ENCODE peak calls at places on chromosomes 3 and 15, in eight cellular contexts. O is Peyer's patch, D is A673, P is body of pancreas, A is suprapubic skin, Z is colonic mucosa, S is left ventricle myocardium inferior, K is pancreas. R is an unnamed sample. For H3K27me3 and H3K9me3, the result is how much of the 10 kb centered on the place peaks cover.

GRCh38 chr15:37098468-37099320 is 1.7 kb downstream of the MEIS2 start:
- DNase-seq in O (no peak), D (peak), P (peak), A (peak), Z (no peak), S (peak), K (peak), R (no peak)

GRCh38 chr3:189430166-189430565 is 201.0 kb upstream of the TP63 start:
- DNase-seq in O (no peak), D (no peak), P (no peak), A (no peak), Z (no peak), S (no peak), K (no peak), R (no peak)

GRCh38 chr3:53238051-53238850 is 17.6 kb downstream of the TKT start:
- DNase-seq in O (no peak), D (peak), P (no peak), A (no peak), Z (peak), S (no peak), K (peak), R (no peak)

GRCh38 chr3:40387001-40387894 is at the start of gene ENTPD3:
- DNase-seq in O (no peak), D (peak), P (peak), A (no peak), Z (peak), S (no peak), K (peak), R (no peak)

GRCh38 chr15:66838671-66839239 is 136.7 kb downstream of the SMAD6 start:
- DNase-seq in O (no peak), D (peak), P (no peak), A (no peak), Z (no peak), S (no peak), K (no peak), R (no peak)

GRCh38 chr3:147760998-147761397 is 351.8 kb downstream of the ZIC1 start:
- DNase-seq in O (no peak), D (no peak), P (no peak), A (no peak), Z (no peak), S (no peak), K (no peak), R (no peak)

GRCh38 chr3:106428565-106428994 is 559.8 kb upstream of the CBLB start:
- DNase-seq in O (no peak), D (peak), P (no peak), A (peak), Z (no peak), S (peak), K (no peak), R (no peak)

GRCh38 chr15:40059821-40060220 is 20.8 kb upstream of the SRP14 start:
- DNase-seq in O (peak), D (no peak), P (peak), A (no peak), Z (no peak), S (no peak), K (no peak), R (no peak)

GRCh38 chr15:67883228-67883773 is 43.5 kb upstream of the RNU6-1 start:
- DNase-seq in O (no peak), D (no peak), P (no peak), A (no peak), Z (no peak), S (no peak), K (peak), R (no peak)

GRCh38 chr3:13860001-13860400 is 19.9 kb downstream of the WNT7A start:
- DNase-seq in O (no peak), D (no peak), P (no peak), A (no peak), Z (no peak), S (no peak), K (no peak), R (no peak)

GRCh38 chr3:111237906-111238305 is 166.3 kb downstream of the NECTIN3 start:
- DNase-seq in O (no peak), D (no peak), P (no peak), A (no peak), Z (no peak), S (no peak), K (no peak), R (no peak)

GRCh38 chr3:174159629-174160028 is 699.5 kb upstream of the NAALADL2 start:
- DNase-seq in O (no peak), D (no peak), P (no peak), A (no peak), Z (no peak), S (no peak), K (no peak), R (no peak)

GRCh38 chr3:184240384-184241140 is 8.2 kb downstream of the ALG3 start:
- DNase-seq in O (no peak), D (peak), P (no peak), A (no peak), Z (no peak), S (no peak), K (no peak), R (no peak)

DNA sequence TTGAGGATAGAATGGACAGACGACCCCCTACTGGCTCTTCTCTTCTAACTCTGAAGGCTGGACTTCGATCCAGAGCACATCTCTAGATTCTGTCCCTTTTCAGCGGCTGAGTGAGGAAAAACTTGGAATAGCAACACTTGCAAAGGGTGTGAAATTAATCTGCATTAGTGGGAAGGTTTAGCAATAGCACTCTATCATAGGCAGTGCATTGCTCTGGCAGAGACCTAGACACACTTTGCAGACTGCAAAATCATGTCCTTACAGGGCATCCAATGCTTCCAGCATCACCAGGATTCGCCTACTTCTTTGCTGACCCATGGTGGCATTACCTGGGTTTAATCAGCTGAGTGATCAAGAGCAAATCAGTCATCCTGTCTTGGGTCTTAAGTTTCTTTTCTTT is 43.1 kb downstream of the DAPK2 start:
- DNase-seq in O (no peak), D (no peak), P (no peak), A (no peak), Z (no peak), S (no peak), K (no peak), R (no peak)
- H3K4me3 ChIP-seq in O (no peak), D (no peak), P (no peak), A (no peak), Z (no peak), S (no peak), K (no peak), R (no peak)

DNA sequence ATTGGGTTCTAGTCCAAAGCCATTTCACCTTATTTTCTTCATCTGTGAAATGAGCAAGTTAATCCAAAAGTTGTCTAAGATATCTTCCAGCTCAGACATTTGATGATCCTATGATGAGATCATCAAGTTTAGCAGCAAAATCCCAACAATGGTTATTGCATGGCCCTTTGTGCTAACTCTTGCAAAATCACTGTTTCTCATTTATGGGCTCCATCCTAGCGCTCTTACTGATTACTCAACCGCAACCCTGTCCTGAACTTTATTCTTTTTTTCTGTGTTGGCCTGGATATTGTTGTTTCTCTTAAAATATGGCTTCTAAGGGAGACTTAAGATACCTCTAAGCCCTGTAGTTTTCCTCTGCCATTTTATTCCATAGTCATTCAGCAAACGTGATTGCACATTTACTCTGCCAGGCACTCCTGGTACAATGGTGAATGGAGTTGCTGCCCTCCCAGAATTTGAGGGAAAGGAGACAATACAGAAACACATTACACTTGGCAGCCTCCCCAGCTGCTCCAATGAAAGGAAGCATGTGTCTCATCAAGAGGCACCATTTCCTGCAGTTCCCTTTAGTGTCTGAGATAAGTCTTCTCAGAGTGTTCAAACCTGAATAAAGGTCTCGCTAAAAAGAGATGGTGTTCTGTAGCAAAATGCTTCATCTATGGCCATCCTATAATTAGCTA is 4.4 kb downstream of the GXYLT2 start:
- DNase-seq in O (no peak), D (peak), P (no peak), A (no peak), Z (peak), S (no peak), K (no peak), R (no peak)
- H3K27me3 ChIP-seq in O (under half), D (under half), P (under half), A (under half), Z (under half), S (under half), K (under half), R (under half)

GRCh38 chr15:25175789-25176615 is 221.2 kb downstream of the SNRPN start:
- DNase-seq in O (peak), D (no peak), P (no peak), A (peak), Z (peak), S (peak), K (peak), R (no peak)
- H3K9me3 ChIP-seq in O (half or more), D (under half), P (under half), A (under half), Z (under half), S (half or more), K (under half), R (under half)

DNA sequence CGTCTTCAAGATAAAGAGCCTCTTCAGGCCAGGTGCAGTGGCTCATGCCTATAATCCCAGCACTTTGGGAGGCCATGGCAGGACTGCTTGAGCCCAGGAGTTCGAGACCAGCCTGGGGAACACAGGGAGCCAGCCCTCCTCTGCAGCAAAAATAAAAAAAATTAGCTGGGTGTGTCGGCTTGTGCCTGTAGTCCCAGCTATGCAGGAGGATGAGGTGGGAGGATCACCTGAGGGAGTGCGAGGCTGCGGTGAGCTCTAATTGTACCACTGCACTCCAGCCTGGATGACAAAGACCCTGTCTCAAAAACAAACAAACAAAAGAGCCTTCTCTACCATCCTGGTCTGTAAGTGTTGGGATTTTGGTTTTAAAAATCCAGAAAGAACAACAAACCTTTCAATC is 11.1 kb downstream of the WDR53 start:
- DNase-seq in O (no peak), D (no peak), P (no peak), A (no peak), Z (no peak), S (no peak), K (no peak), R (no peak)
- H3K4me3 ChIP-seq in O (no peak), D (no peak), P (no peak), A (no peak), Z (no peak), S (no peak), K (no peak), R (no peak)

GRCh38 chr3:187593347-187593850 is 76.8 kb downstream of the SST start:
- DNase-seq in O (no peak), D (no peak), P (no peak), A (no peak), Z (no peak), S (no peak), K (no peak), R (no peak)
- H3K27me3 ChIP-seq in O (under half), D (under half), P (under half), A (under half), Z (under half), S (under half), K (under half), R (under half)